ENCODE peak calls at places on chromosomes 16 and 17, in eight cellular contexts. V is cardiac muscle cell, J is MM.1S, X is transverse colon, O is body of pancreas, N is endothelial cell of umbilical vein, A is HCT116, G is ovary. K is an unnamed sample.

GRCh38 chr16:29839822-29840221 is 19.6 kb downstream of the MVP start:
- DNase-seq in O (no peak), J (no peak), N (no peak), G (peak), X (no peak), V (no peak), A (no peak), K (no peak)

GRCh38 chr16:85227262-85227923 is 115.1 kb upstream of the CIBAR2 start:
- DNase-seq in X (no peak), V (no peak), O (no peak), G (no peak), J (no peak), A (no peak), N (no peak), K (no peak)

GRCh38 chr17:32298721-32299578 is 33.3 kb downstream of the RHBDL3 start:
- DNase-seq in O (no peak), X (no peak), A (no peak), V (no peak), N (no peak), J (no peak), G (no peak), K (peak)

GRCh38 chr17:75516619-75517276 is 420 bp downstream of the TSEN54 start:
- DNase-seq in N (no peak), J (peak), O (peak), G (peak), A (no peak), X (peak), V (peak), K (no peak)

GRCh38 chr17:9705745-9706144 is 60.4 kb downstream of the USP43 start:
- DNase-seq in V (no peak), X (no peak), O (no peak), J (no peak), A (no peak), N (no peak), G (no peak), K (no peak)

GRCh38 chr17:66691644-66692500 is 143.0 kb upstream of the CACNG5 start:
- DNase-seq in J (no peak), N (peak), A (no peak), O (no peak), X (no peak), V (no peak), G (peak), K (no peak)

GRCh38 chr17:57432507-57433277 is 176.4 kb downstream of the MSI2 start:
- DNase-seq in N (no peak), V (no peak), O (no peak), A (no peak), J (no peak), G (no peak), X (no peak), K (no peak)

GRCh38 chr17:64196626-64197025 is 66.4 kb downstream of the TEX2 start:
- DNase-seq in O (no peak), A (no peak), V (no peak), N (no peak), X (no peak), G (no peak), J (no peak), K (peak)

GRCh38 chr17:41446806-41447205 is 6.0 kb upstream of the KRT38 start:
- DNase-seq in A (no peak), O (no peak), N (no peak), X (no peak), J (no peak), G (no peak), V (no peak), K (no peak)

GRCh38 chr17:70871180-70871818 is 702.0 kb downstream of the KCNJ2 start:
- DNase-seq in V (no peak), J (no peak), N (no peak), O (no peak), G (no peak), X (no peak), A (no peak), K (no peak)

GRCh38 chr17:81405382-81406005 is 10.2 kb downstream of the BAHCC1 start:
- DNase-seq in O (no peak), A (no peak), N (peak), X (no peak), V (no peak), G (peak), J (no peak), K (no peak)

GRCh38 chr16:84484579-84485254 is 19.7 kb downstream of the MEAK7 start:
- DNase-seq in N (peak), G (peak), O (no peak), X (peak), J (peak), V (peak), A (peak), K (peak)

GRCh38 chr17:70503449-70503848 is 334.1 kb downstream of the KCNJ2 start:
- DNase-seq in A (no peak), J (no peak), O (no peak), G (no peak), X (no peak), V (no peak), N (no peak), K (peak)

GRCh38 chr17:62974788-62975586 is 9.0 kb downstream of the TANC2 start:
- DNase-seq in V (no peak), X (no peak), O (no peak), A (no peak), N (no peak), G (no peak), J (no peak), K (no peak)

GRCh38 chr16:46830417-46830901 is 521 bp downstream of the C16orf87 start:
- DNase-seq in V (peak), X (peak), O (peak), J (peak), A (no peak), G (no peak), N (no peak), K (no peak)

GRCh38 chr17:78140169-78141051 is 5.8 kb upstream of the C17orf99 start:
- DNase-seq in J (peak), A (peak), V (peak), N (peak), G (peak), X (peak), O (peak), K (peak)

GRCh38 chr17:62750502-62751349 is 57.4 kb downstream of the MARCHF10 start:
- DNase-seq in V (no peak), A (no peak), O (peak), X (no peak), N (no peak), J (no peak), G (peak), K (no peak)

GRCh38 chr17:66904760-66905637 is 59.5 kb upstream of the CACNG4 start:
- DNase-seq in G (peak), A (no peak), O (peak), N (peak), X (no peak), J (no peak), V (peak), K (peak)

GRCh38 chr16:74603848-74604247 is 3.1 kb downstream of the GLG1 start:
- DNase-seq in O (no peak), J (no peak), A (no peak), V (no peak), X (no peak), G (no peak), N (peak), K (no peak)

GRCh38 chr17:2975469-2975958 is 87.9 kb downstream of the OR1D5 start:
- DNase-seq in V (no peak), A (peak), J (no peak), X (peak), O (peak), N (no peak), G (peak), K (no peak)

GRCh38 chr16:88843256-88843655 is 13.5 kb downstream of the GALNS start:
- DNase-seq in N (no peak), O (no peak), V (no peak), X (no peak), A (no peak), J (no peak), G (no peak), K (no peak)

GRCh38 chr16:35523991-35524390 is 2064.6 kb downstream of the TP53TG3F start:
- DNase-seq in X (no peak), A (no peak), V (no peak), G (no peak), N (no peak), O (no peak), J (no peak), K (no peak)

GRCh38 chr16:25614836-25615235 is 76.9 kb upstream of the HS3ST4 start:
- DNase-seq in O (no peak), N (no peak), J (no peak), V (no peak), A (no peak), G (no peak), X (no peak), K (no peak)

GRCh38 chr17:62689441-62690167 is 62.1 kb downstream of the MRC2 start:
- DNase-seq in J (no peak), A (no peak), G (no peak), N (no peak), X (no peak), O (no peak), V (no peak), K (no peak)

GRCh38 chr17:38705803-38706624 is 941 bp downstream of the MLLT6 start:
- DNase-seq in J (peak), X (peak), O (peak), N (peak), A (no peak), G (peak), V (peak), K (no peak)

GRCh38 chr17:34651267-34651955 is 72.0 kb downstream of the TMEM132E start:
- DNase-seq in X (no peak), O (no peak), J (no peak), N (no peak), G (no peak), A (no peak), V (no peak), K (no peak)

GRCh38 chr17:35972945-35973332 is 8.4 kb downstream of the CCL16 start:
- DNase-seq in A (no peak), X (no peak), N (no peak), O (no peak), V (no peak), J (no peak), G (no peak), K (no peak)

GRCh38 chr17:44557653-44558285 is 485 bp downstream of the FZD2 start:
- DNase-seq in N (peak), X (peak), A (no peak), O (peak), G (peak), J (no peak), V (peak), K (no peak)

GRCh38 chr17:13384626-13385025 is 217.1 kb downstream of the HS3ST3A1 start:
- DNase-seq in V (no peak), N (no peak), X (no peak), O (no peak), G (no peak), J (no peak), A (no peak), K (no peak)

DNA sequence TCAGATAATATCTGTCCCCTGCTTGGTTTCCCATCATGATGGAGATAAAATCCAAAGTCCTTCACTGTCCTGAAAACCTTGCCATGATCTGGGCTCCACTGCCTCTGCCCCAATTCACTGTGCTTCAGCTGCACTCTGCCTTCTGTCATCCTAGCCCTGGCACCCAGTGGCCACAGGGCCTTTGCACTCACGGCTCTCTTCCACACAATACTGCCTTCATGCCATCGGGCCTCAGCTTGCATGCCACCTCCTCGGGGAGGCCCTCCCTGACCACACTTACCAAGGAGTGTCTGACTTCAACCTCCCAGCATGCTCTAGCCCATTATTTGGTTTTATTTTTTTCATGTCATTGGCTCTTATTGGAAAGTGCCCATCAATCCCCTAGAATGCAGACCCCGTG is 146.1 kb downstream of the C16orf78 start:
- DNase-seq in X (no peak), V (no peak), N (no peak), J (no peak), G (no peak), O (no peak), A (no peak), K (no peak)
- TF ChIP-seq CTCF in X (no peak), V (no peak), N (no peak), J (no peak), G (no peak), O (no peak), A (no peak), K (no peak)

DNA sequence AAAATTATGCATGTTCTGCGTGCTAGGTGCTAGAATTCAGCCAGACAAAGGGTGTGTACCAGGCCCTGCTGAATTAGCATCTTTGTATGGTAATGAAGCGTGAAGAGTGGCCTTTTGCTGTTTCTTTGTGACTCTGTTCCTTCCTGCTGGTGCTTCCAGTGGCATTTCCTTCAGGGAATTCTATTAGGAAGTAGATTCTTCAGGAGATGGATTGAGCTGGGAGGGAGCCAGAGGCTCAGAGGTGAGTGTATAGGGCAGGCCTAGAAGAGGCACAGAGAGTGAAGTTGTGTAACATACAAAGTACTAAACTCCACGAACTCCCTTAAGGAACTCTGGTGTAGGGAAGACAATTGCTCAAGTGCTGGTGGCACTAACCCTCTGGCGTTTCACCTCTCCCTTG is 73.9 kb upstream of the ASIC2 start:
- DNase-seq in O (no peak), A (no peak), N (no peak), V (no peak), J (no peak), X (no peak), G (no peak), K (no peak)
- H3K4me3 ChIP-seq in O (no peak), A (no peak), N (no peak), V (no peak), J (no peak), X (no peak), G (no peak), K (no peak)

DNA sequence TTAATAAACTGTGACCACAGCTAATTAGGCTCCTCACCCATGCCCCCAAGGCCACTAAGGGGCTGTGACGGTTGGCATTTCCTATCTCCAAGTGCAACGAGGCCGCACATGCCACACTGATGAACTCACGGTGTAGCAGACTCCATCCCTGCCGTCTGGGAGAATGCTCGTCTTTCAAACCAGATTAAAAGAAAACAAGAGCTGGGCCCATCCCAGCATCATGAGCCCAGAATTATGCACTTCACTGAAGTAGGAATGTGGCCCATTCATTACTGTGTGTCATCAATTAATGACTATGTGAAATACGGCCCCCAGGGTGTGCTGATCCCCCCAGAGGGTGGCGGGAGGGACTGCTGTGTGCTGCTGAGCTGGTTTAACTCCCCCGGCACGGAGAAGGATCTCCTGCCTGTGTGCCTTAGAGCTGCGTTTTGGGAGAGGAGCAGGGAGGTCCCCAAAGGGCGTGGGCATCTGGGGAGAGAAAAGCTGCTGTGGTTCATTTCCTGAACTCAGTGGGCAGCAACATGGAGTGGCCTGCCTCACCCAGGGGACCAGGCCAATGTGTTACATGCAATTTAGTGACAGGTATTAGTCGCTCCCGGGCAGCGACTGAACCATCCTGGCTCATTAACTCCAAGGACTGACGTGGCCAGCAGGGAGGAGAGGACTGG is 194.5 kb downstream of the FOXL1 start:
- DNase-seq in V (no peak), O (no peak), A (no peak), J (no peak), N (no peak), X (no peak), G (no peak), K (peak)
- TF ChIP-seq CTCF in V (no peak), O (no peak), A (no peak), J (no peak), N (no peak), X (no peak), G (no peak), K (no peak)

GRCh38 chr16:58352690-58353089 is 39.6 kb upstream of the GINS3 start:
- DNase-seq in V (no peak), J (no peak), O (no peak), X (no peak), A (no peak), N (no peak), G (no peak), K (no peak)

GRCh38 chr16:58345574-58346354 is 46.5 kb upstream of the GINS3 start:
- DNase-seq in X (no peak), J (peak), N (peak), G (no peak), A (no peak), V (no peak), O (no peak), K (no peak)

GRCh38 chr16:58346831-58347371 is 45.4 kb upstream of the GINS3 start:
- DNase-seq in V (peak), A (no peak), X (no peak), O (no peak), G (no peak), J (no peak), N (no peak), K (no peak)

DNA sequence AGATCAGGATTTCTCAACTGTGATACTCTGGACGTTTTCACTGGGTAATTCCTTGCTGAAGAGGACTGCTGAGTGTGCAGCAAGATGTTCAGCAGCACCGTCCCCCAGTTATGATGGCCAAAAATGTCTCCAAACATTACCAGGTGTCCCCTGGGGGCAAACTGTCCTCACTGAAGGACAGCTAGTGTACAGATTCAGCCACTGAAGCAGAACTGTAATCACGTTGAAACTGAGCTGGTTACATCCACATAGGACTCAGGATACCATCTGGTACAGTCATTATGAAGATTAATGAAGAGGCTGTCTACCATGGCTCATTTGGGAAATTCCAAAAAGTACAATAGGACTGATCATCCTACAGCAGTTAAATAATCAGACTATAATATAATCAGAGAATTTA is 43.3 kb upstream of the GINS3 start:
- DNase-seq in G (no peak), N (no peak), A (no peak), V (no peak), O (no peak), J (no peak), X (no peak), K (no peak)
- H3K4me3 ChIP-seq in G (no peak), N (no peak), A (no peak), V (no peak), O (no peak), J (no peak), X (no peak), K (no peak)